ENCODE peak calls at places on chromosomes 1 and 21, in eight cellular contexts. T is brain microvascular endothelial cell; K is GM12864; Y is astrocyte of the hippocampus; Z is RWPE1; W is NCI-H1930; P is activated gamma-delta T cell treated with anti-CD3 and anti-CD28 coated beads, Interleukin-2, amount 50 U/mL, for 16 hours; O is H9. N is an unnamed sample.
A peak's percentile ranks its signal among the peaks of the same experiment; 100 is the strongest.

GRCh38 chr1:171251741-171252300 is 3.5 kb downstream of the FMO1 start:
- DNase-seq in T (peak; percentile 30), K (no peak), Y (peak; percentile 69), Z (peak; percentile 19), W (peak; percentile 27), P (no peak), O (no peak), N (no peak)

GRCh38 chr1:212621830-212622315 is 13.3 kb downstream of the ATF3 start:
- DNase-seq in T (no peak), K (no peak), Y (peak; percentile 38), Z (no peak), W (no peak), P (no peak), O (no peak), N (no peak)

GRCh38 chr1:155320252-155320651 is 442 bp upstream of the RUSC1 start:
- DNase-seq in T (no peak), K (no peak), Y (no peak), Z (no peak), W (no peak), P (no peak), O (no peak), N (no peak)

GRCh38 chr1:114318951-114319350 is 165.3 kb upstream of the SYT6 start:
- DNase-seq in T (no peak), K (no peak), Y (peak; percentile 39), Z (no peak), W (no peak), P (no peak), O (no peak), N (no peak)

GRCh38 chr1:201320168-201320842 is 37.0 kb downstream of the PKP1 start:
- DNase-seq in T (no peak), K (no peak), Y (no peak), Z (no peak), W (no peak), P (no peak), O (no peak), N (no peak)

GRCh38 chr1:94805912-94806311 is 14.2 kb upstream of the SLC44A3 start:
- DNase-seq in T (peak; percentile 45), K (no peak), Y (peak; percentile 80), Z (peak; percentile 62), W (no peak), P (peak; percentile 18), O (peak; percentile 57), N (no peak)

GRCh38 chr1:2956571-2956970 is 64.7 kb upstream of the ACTRT2 start:
- DNase-seq in T (no peak), K (no peak), Y (no peak), Z (no peak), W (no peak), P (no peak), O (no peak), N (no peak)

GRCh38 chr1:220353229-220354012 is 81.2 kb upstream of the RAB3GAP2 start:
- DNase-seq in T (no peak), K (no peak), Y (no peak), Z (no peak), W (no peak), P (no peak), O (peak; percentile 64), N (no peak)

GRCh38 chr1:17553970-17554369 is 14.5 kb downstream of the ARHGEF10L start:
- DNase-seq in T (peak; percentile 67), K (no peak), Y (peak; percentile 83), Z (peak; percentile 91), W (no peak), P (no peak), O (no peak), N (peak; percentile 63)

GRCh38 chr1:75672528-75673393 is 51.7 kb upstream of the ACADM start:
- DNase-seq in T (peak; percentile 80), K (no peak), Y (peak; percentile 86), Z (peak; percentile 62), W (no peak), P (no peak), O (peak; percentile 86), N (peak; percentile 71)

GRCh38 chr1:38113080-38113743 is 66.6 kb upstream of the POU3F1 start:
- DNase-seq in T (no peak), K (no peak), Y (no peak), Z (no peak), W (no peak), P (no peak), O (no peak), N (no peak)

GRCh38 chr1:43447891-43448708 is 5.6 kb downstream of the HYI start:
- DNase-seq in T (no peak), K (no peak), Y (peak; percentile 28), Z (no peak), W (no peak), P (no peak), O (peak; percentile 20), N (no peak)

GRCh38 chr1:17826165-17826488 is 71.0 kb downstream of the ACTL8 start:
- DNase-seq in T (peak; percentile 5), K (no peak), Y (peak; percentile 34), Z (peak; percentile 26), W (no peak), P (no peak), O (peak; percentile 69), N (no peak)

GRCh38 chr1:205492201-205492667 is 12.2 kb upstream of the CDK18 start:
- DNase-seq in T (no peak), K (no peak), Y (peak; percentile 26), Z (peak; percentile 41), W (no peak), P (no peak), O (no peak), N (no peak)

GRCh38 chr1:103945774-103946173 is 196.1 kb downstream of the AMY1C start:
- DNase-seq in T (no peak), K (no peak), Y (no peak), Z (no peak), W (no peak), P (no peak), O (no peak), N (no peak)

GRCh38 chr21:14383596-14384210 is 757 bp upstream of the HSPA13 start:
- DNase-seq in T (peak; percentile 1), K (peak; percentile 43), Y (no peak), Z (no peak), W (no peak), P (no peak), O (no peak), N (no peak)

GRCh38 chr1:39268112-39268581 is 63.7 kb downstream of the MACF1 start:
- DNase-seq in T (peak; percentile 78), K (no peak), Y (peak; percentile 84), Z (no peak), W (no peak), P (no peak), O (peak; percentile 41), N (no peak)

GRCh38 chr1:44806025-44806703 is 987 bp downstream of the DYNLT4 start:
- DNase-seq in T (no peak), K (no peak), Y (no peak), Z (no peak), W (no peak), P (no peak), O (peak; percentile 41), N (no peak)

GRCh38 chr1:187685338-187685737 is 856.6 kb downstream of the PLA2G4A start:
- DNase-seq in T (peak; percentile 14), K (no peak), Y (peak; percentile 41), Z (peak; percentile 53), W (no peak), P (no peak), O (no peak), N (no peak)

GRCh38 chr1:17531682-17532487 is 7.6 kb upstream of the ARHGEF10L start:
- DNase-seq in T (no peak), K (no peak), Y (peak; percentile 67), Z (no peak), W (no peak), P (no peak), O (no peak), N (no peak)

GRCh38 chr1:216686860-216687545 is 36.2 kb downstream of the ESRRG start:
- DNase-seq in T (no peak), K (no peak), Y (peak; percentile 16), Z (no peak), W (no peak), P (no peak), O (peak; percentile 41), N (no peak)

GRCh38 chr1:84286071-84286470 is 15.4 kb upstream of the SAMD13 start:
- DNase-seq in T (no peak), K (no peak), Y (no peak), Z (no peak), W (no peak), P (no peak), O (no peak), N (no peak)

GRCh38 chr1:207283421-207283820 is 38.1 kb upstream of the CD55 start:
- DNase-seq in T (no peak), K (no peak), Y (no peak), Z (no peak), W (no peak), P (no peak), O (no peak), N (no peak)